ENCODE peak calls at places on chromosomes 4 and X, in six cellular contexts. Q is fibroblast of villous mesenchyme, T is suprapubic skin, J is hepatocyte, S is fibroblast of mammary gland, L is progenitor cell of endocrine pancreas. C is an unnamed sample.

GRCh38 chr4:83828601-83829000 is 292.7 kb downstream of the GPAT3 start:
- DNase-seq in Q (peak), T (no peak), J (no peak), S (no peak), L (no peak), C (no peak)

GRCh38 chr4:7189475-7190277 is 2.7 kb upstream of the SORCS2 start:
- DNase-seq in Q (no peak), T (peak), J (peak), S (no peak), L (no peak), C (no peak)

GRCh38 chrX:31606796-31607195 is 535.0 kb upstream of the FTHL17 start:
- DNase-seq in Q (no peak), T (no peak), J (no peak), S (no peak), L (no peak), C (no peak)

GRCh38 chr4:3683744-3684421 is 82.3 kb upstream of the ADRA2C start:
- DNase-seq in Q (no peak), T (peak), J (no peak), S (no peak), L (no peak), C (no peak)

GRCh38 chrX:118974908-118975671 is 672 bp downstream of the LONRF3 start:
- DNase-seq in Q (no peak), T (peak), J (peak), S (no peak), L (peak), C (no peak)

GRCh38 chr4:168648929-168649328 is 152.1 kb downstream of the PALLD start:
- DNase-seq in Q (peak), T (no peak), J (no peak), S (peak), L (no peak), C (no peak)

GRCh38 chrX:30618160-30618765 is 35.0 kb upstream of the GK start:
- DNase-seq in Q (no peak), T (no peak), J (no peak), S (peak), L (no peak), C (no peak)

GRCh38 chr4:70522626-70523025 is 4.3 kb downstream of the AMTN start:
- DNase-seq in Q (no peak), T (no peak), J (no peak), S (no peak), L (no peak), C (no peak)

GRCh38 chr4:174681723-174682300 is 147.2 kb downstream of the GLRA3 start:
- DNase-seq in Q (peak), T (no peak), J (peak), S (peak), L (no peak), C (no peak)

GRCh38 chr4:149555146-149555545 is 260.5 kb downstream of the IQCM start:
- DNase-seq in Q (no peak), T (no peak), J (no peak), S (peak), L (no peak), C (no peak)

GRCh38 chr4:107862658-107863057 is 37.9 kb downstream of the SGMS2 start:
- DNase-seq in Q (peak), T (no peak), J (peak), S (peak), L (no peak), C (no peak)

GRCh38 chr4:60116592-60116991 is 1083.5 kb upstream of the ADGRL3 start:
- DNase-seq in Q (no peak), T (no peak), J (no peak), S (no peak), L (no peak), C (no peak)

GRCh38 chr4:115969756-115970155 is 856.3 kb upstream of the NDST4 start:
- DNase-seq in Q (no peak), T (no peak), J (no peak), S (no peak), L (no peak), C (no peak)

GRCh38 chr4:25144870-25145481 is 15.3 kb downstream of the SEPSECS start:
- DNase-seq in Q (peak), T (no peak), J (peak), S (peak), L (no peak), C (no peak)

GRCh38 chrX:131821945-131822622 is 201.0 kb upstream of the STK26 start:
- DNase-seq in Q (peak), T (no peak), J (no peak), S (peak), L (no peak), C (no peak)

GRCh38 chrX:131762802-131763234 is 218.9 kb downstream of the OR13H1 start:
- DNase-seq in Q (peak), T (no peak), J (no peak), S (peak), L (no peak), C (peak)

GRCh38 chr4:1413687-1414479 is 7.6 kb upstream of the NKX1-1 start:
- DNase-seq in Q (no peak), T (peak), J (no peak), S (no peak), L (no peak), C (peak)

GRCh38 chrX:15714529-15714928 is 23.5 kb upstream of the CA5B start:
- DNase-seq in Q (no peak), T (no peak), J (no peak), S (no peak), L (no peak), C (no peak)

GRCh38 chr4:167890226-167890625 is 202.1 kb upstream of the ANXA10 start:
- DNase-seq in Q (no peak), T (no peak), J (no peak), S (peak), L (no peak), C (no peak)

GRCh38 chr4:72169861-72170260 is 138.1 kb downstream of the NPFFR2 start:
- DNase-seq in Q (no peak), T (no peak), J (no peak), S (no peak), L (no peak), C (no peak)

GRCh38 chr4:2356123-2357069 is 62.0 kb downstream of the ZFYVE28 start:
- DNase-seq in Q (no peak), T (peak), J (no peak), S (no peak), L (no peak), C (no peak)

GRCh38 chr4:124000233-124000632 is 603.6 kb downstream of the SPRY1 start:
- DNase-seq in Q (no peak), T (no peak), J (no peak), S (no peak), L (no peak), C (no peak)

GRCh38 chr4:123995939-123996338 is 599.3 kb downstream of the SPRY1 start:
- DNase-seq in Q (peak), T (no peak), J (no peak), S (peak), L (no peak), C (no peak)

GRCh38 chr4:123994917-123995316 is 598.3 kb downstream of the SPRY1 start:
- DNase-seq in Q (no peak), T (no peak), J (no peak), S (no peak), L (no peak), C (no peak)

GRCh38 chr4:123997736-123998449 is 601.3 kb downstream of the SPRY1 start:
- DNase-seq in Q (no peak), T (no peak), J (no peak), S (no peak), L (no peak), C (no peak)

GRCh38 chr4:123997116-123997515 is 600.5 kb downstream of the SPRY1 start:
- DNase-seq in Q (no peak), T (no peak), J (no peak), S (no peak), L (no peak), C (no peak)
- TF ChIP-seq CTCF in Q (no peak), T (no peak), J (no peak), S (no peak), L (peak), C (no peak)

DNA sequence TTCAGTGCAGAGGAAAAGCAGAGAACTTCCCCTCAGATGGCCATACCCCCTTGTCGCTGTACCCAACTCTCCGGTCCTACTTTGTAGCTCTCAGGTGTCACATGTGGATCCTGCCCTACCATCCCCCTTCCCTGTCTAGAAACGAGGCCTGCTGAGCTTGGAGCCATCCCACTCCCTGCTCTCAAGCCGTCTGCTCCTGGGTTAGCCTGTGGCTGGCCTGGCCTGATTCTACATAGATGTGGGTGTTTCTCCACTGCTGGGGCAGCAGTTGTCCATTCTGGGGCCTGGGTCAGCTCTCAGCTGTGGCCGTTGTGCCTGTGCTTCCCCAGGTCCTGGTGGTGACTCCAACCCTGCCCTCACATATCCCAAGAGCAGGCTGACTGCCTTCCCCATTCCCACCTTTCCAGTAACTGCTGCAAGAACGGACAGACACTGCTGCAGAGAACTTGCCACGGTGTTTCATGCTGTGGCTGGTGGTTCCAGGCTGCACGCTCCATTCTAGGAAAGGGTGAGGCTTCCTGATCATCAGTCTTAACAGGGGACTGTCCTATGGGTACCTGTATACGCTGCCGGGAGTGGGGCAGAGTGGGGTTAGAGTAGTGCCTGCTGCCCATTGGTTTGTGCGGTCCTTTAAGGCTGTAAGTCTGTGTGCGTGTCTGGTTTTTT is 3.6 kb downstream of the IL9R start:
- DNase-seq in Q (no peak), T (no peak), J (no peak), S (no peak), L (no peak), C (no peak)
- TF ChIP-seq CTCF in Q (no peak), T (no peak), J (no peak), S (no peak), L (no peak), C (no peak)

DNA sequence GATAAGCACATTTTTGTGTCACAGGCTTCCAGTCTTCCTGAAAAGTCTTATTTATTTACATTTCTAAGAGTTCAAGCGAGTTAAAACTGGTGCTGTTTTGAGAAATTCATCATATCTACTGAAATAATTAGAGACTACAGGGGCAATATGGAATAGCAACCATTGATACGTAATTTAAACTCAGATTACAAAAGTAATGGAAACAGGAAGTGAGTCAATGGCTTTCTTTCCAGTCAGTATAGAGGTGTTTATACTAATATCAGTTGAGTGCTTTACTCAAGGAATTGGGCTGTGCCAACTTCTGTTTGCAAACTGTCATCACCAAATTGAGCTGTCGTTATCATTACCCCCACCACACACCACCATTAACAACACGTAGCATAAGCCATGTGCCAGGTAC is 222.7 kb downstream of the COL25A1 start:
- DNase-seq in Q (peak), T (no peak), J (no peak), S (peak), L (no peak), C (no peak)
- TF ChIP-seq CTCF in Q (no peak), T (no peak), J (no peak), S (no peak), L (no peak), C (no peak)

GRCh38 chrX:1468250-1468772 is 15.6 kb upstream of the ASMTL start:
- DNase-seq in Q (no peak), T (peak), J (no peak), S (peak), L (peak), C (peak)
- TF ChIP-seq CTCF in Q (no peak), T (no peak), J (no peak), S (no peak), L (no peak), C (peak)

GRCh38 chr4:166600264-166600663 is 634.0 kb downstream of the SPOCK3 start:
- DNase-seq in Q (no peak), T (no peak), J (no peak), S (no peak), L (no peak), C (no peak)

GRCh38 chr4:166594326-166594946 is 639.9 kb downstream of the SPOCK3 start:
- DNase-seq in Q (peak), T (no peak), J (peak), S (peak), L (peak), C (no peak)
- TF ChIP-seq CTCF in Q (peak), T (no peak), J (peak), S (peak), L (peak), C (peak)